ENCODE peak calls at places on chromosomes 2 and 18, in six cellular contexts. S, A, J, V, E and Y are unnamed samples.

GRCh38 chr2:102592601-102593000 is 26.8 kb upstream of the SLC9A2 start:
- DNase-seq in V (no peak), A (peak), S (no peak), E (peak), J (no peak), Y (peak)

GRCh38 chr18:49618741-49619392 is 57.0 kb downstream of the LIPG start:
- DNase-seq in E (no peak), V (no peak), S (no peak), A (peak), J (no peak), Y (peak)

GRCh38 chr2:196971574-196972279 is 45.2 kb upstream of the PGAP1 start:
- DNase-seq in J (no peak), A (no peak), E (no peak), S (no peak), V (no peak), Y (no peak)

GRCh38 chr18:56511996-56512395 is 126.4 kb downstream of the TXNL1 start:
- DNase-seq in A (no peak), S (no peak), E (no peak), J (no peak), V (no peak), Y (no peak)

GRCh38 chr2:36658277-36658748 is 38.2 kb upstream of the VIT start:
- DNase-seq in E (no peak), J (no peak), A (no peak), V (no peak), S (no peak), Y (no peak)

GRCh38 chr18:63074987-63075404 is 244.6 kb downstream of the BCL2 start:
- DNase-seq in E (peak), V (peak), A (peak), J (peak), S (peak), Y (peak)

GRCh38 chr2:105321875-105322646 is 7.5 kb downstream of the TGFBRAP1 start:
- DNase-seq in V (no peak), J (no peak), E (no peak), S (no peak), A (no peak), Y (no peak)

GRCh38 chr2:145484443-145485086 is 964.6 kb upstream of the ZEB2 start:
- DNase-seq in S (no peak), J (peak), V (no peak), A (no peak), E (peak), Y (no peak)

GRCh38 chr18:6741290-6741689 is 11.8 kb downstream of the ARHGAP28 start:
- DNase-seq in S (no peak), A (no peak), E (no peak), J (no peak), V (no peak), Y (no peak)

GRCh38 chr2:74715880-74716279 is 61.8 kb downstream of the SEMA4F start:
- DNase-seq in A (no peak), S (no peak), J (no peak), V (no peak), E (no peak), Y (no peak)

GRCh38 chr2:72754628-72755320 is 71.1 kb downstream of the EXOC6B start:
- DNase-seq in J (no peak), A (no peak), V (no peak), E (no peak), S (no peak), Y (no peak)

GRCh38 chr2:10094271-10094814 is 14.1 kb upstream of the CYS1 start:
- DNase-seq in A (no peak), J (no peak), S (no peak), V (no peak), E (peak), Y (no peak)

GRCh38 chr2:239014458-239014857 is 166.6 kb downstream of the TWIST2 start:
- DNase-seq in A (no peak), J (no peak), S (no peak), E (no peak), V (no peak), Y (no peak)

GRCh38 chr2:70527447-70528080 is 26.1 kb downstream of the TGFA start:
- DNase-seq in A (no peak), E (no peak), S (no peak), J (no peak), V (no peak), Y (no peak)

GRCh38 chr18:50518787-50519520 is 40.9 kb upstream of the MAPK4 start:
- DNase-seq in S (no peak), V (no peak), J (no peak), E (no peak), A (no peak), Y (no peak)

GRCh38 chr2:231185886-231186285 is 12.5 kb upstream of the ARMC9 start:
- DNase-seq in J (no peak), A (no peak), S (no peak), V (no peak), E (no peak), Y (no peak)

GRCh38 chr2:10659898-10660568 is 29.7 kb downstream of the NOL10 start:
- DNase-seq in V (no peak), J (peak), S (no peak), A (peak), E (peak), Y (peak)

GRCh38 chr18:62741118-62741566 is 25.8 kb downstream of the PHLPP1 start:
- DNase-seq in S (no peak), J (peak), E (peak), A (peak), V (no peak), Y (peak)

GRCh38 chr2:133566967-133567645 is 1.2 kb downstream of the NCKAP5 start:
- DNase-seq in E (peak), V (peak), A (peak), J (no peak), S (no peak), Y (no peak)

GRCh38 chr2:239555566-239555895 is 154.7 kb upstream of the HDAC4 start:
- DNase-seq in J (no peak), E (no peak), S (no peak), V (no peak), A (no peak), Y (no peak)

GRCh38 chr2:140177081-140177480 is 1396.9 kb upstream of the NXPH2 start:
- DNase-seq in A (no peak), E (no peak), S (no peak), J (no peak), V (no peak), Y (no peak)

GRCh38 chr2:82316573-82317371 is 2012.2 kb upstream of the LRRTM1 start:
- DNase-seq in J (no peak), E (no peak), S (no peak), A (no peak), V (no peak), Y (peak)

GRCh38 chr2:60354713-60355112 is 198.7 kb downstream of the BCL11A start:
- DNase-seq in J (no peak), E (no peak), S (no peak), A (no peak), V (no peak), Y (peak)

GRCh38 chr2:60234274-60234976 is 319.0 kb downstream of the BCL11A start:
- DNase-seq in S (no peak), E (no peak), J (no peak), V (no peak), A (no peak), Y (no peak)

GRCh38 chr2:13005048-13005447 is 288.3 kb downstream of the TRIB2 start:
- DNase-seq in S (no peak), A (no peak), J (no peak), V (no peak), E (no peak), Y (no peak)

GRCh38 chr2:99648115-99648850 is 158.5 kb upstream of the REV1 start:
- DNase-seq in E (peak), A (no peak), J (no peak), V (no peak), S (no peak), Y (no peak)

DNA sequence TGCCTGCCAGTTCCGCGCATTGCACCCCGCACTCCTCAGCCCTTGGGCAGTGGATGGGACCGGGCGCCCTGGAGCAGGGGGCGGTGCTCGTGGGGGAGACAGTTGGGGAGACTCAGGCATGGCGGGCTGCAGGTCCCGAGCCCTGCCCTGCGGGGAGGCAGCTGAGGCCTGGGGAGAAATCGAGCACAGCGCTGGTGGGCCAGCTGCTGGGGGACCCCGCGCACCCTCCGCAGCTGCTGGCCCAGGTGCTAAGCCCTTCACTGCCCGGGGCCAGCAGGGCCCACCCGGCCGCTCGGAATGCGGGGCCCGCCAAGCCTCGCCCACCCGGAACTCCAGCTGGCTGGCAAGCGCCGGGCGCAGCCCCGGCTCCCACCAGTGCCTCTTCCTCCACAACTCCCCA is 488.8 kb upstream of the CHST9 start:
- DNase-seq in E (no peak), A (no peak), J (no peak), S (peak), V (no peak), Y (no peak)
- TF ChIP-seq CTCF in E (no peak), A (no peak), J (no peak), S (no peak), V (no peak), Y (no peak)

GRCh38 chr18:57575542-57575941 is 11.0 kb downstream of the FECH start:
- DNase-seq in S (no peak), E (no peak), A (no peak), J (no peak), V (no peak), Y (no peak)

GRCh38 chr18:57579928-57580327 is 6.6 kb downstream of the FECH start:
- DNase-seq in E (no peak), A (no peak), V (no peak), S (no peak), J (no peak), Y (no peak)

GRCh38 chr18:57569133-57569532 is 17.4 kb downstream of the FECH start:
- DNase-seq in J (no peak), E (no peak), V (no peak), S (no peak), A (no peak), Y (no peak)

GRCh38 chr18:57576316-57576715 is 10.2 kb downstream of the FECH start:
- DNase-seq in J (no peak), V (no peak), E (no peak), A (no peak), S (no peak), Y (no peak)

DNA sequence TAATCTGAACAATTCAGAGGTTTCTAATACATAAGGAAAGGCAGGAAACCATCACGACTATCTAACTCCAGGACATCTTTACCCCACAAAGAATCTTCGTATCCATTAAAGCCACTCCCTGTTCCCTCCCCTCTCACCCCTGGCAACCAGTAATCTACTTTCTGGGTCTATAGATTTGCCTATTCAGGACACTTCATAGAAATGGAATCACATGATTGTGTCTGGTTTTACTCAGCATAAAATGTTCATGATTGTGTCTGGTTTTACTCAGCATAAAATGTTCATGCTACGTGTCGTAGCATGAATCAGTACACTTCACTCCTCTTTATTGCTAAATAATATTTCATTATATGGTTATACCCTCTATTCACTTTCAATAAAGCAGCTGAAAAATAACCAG is 11.6 kb downstream of the FECH start:
- DNase-seq in S (no peak), V (no peak), A (no peak), J (no peak), E (no peak), Y (no peak)
- TF ChIP-seq POLR2AphosphoS5 in S (no peak), V (no peak), A (peak), J (no peak), E (no peak), Y (no peak)

DNA sequence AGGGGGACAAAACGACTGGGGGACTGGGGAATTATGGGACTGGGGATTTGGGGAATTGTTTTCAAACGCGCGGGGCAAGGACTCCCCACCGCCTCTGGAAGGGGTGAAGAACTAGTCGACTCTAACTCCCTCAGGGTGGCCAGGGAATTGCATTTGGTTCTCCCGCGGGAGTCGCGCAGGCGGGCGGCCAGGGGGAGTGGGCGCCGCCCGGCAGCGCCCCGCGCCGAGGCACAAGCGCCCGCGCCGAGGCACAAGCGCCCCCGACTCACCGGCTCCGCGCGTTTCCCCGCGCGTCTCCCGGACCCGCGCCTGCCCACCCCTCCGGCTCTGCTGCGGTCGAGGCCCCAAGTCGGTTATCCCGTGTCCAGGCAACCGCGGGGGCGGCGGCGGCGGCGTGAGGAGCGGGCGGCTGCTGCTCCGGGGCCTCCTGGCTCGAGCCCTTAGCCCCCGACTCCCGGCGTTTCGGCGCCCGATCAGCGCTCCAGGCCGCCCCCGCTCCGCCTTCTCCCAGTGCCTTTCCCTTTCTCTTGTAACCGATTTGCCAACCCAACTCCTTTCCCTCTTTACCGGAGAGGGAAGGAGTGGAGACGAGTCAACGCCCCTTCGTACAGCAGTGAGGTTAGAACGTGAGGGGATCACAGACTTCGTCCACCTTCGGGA is at the start of gene CCDC178:
- DNase-seq in E (peak), A (peak), J (no peak), S (peak), V (no peak), Y (peak)
- TF ChIP-seq CTCF in E (no peak), A (peak), J (no peak), S (peak), V (no peak), Y (no peak)

GRCh38 chr18:58196881-58197872 is 153.2 kb downstream of the NEDD4L start:
- DNase-seq in A (peak), V (no peak), E (no peak), J (no peak), S (no peak), Y (peak)
- TF ChIP-seq POLR2AphosphoS5 in A (no peak), V (no peak), E (no peak), J (no peak), S (no peak), Y (peak)